ENCODE peak calls at places on chromosomes 12 and 14, in seven cellular contexts. G, A, F, W, M, E and Q are unnamed samples.

GRCh38 chr12:111248981-111249380 is 119.9 kb downstream of the PHETA1 start:
- DNase-seq in A (no peak), G (no peak), M (no peak), E (peak; percentile 21), F (no peak), W (no peak), Q (no peak)

GRCh38 chr14:50308363-50308762 is 3.7 kb downstream of the L2HGDH start:
- DNase-seq in E (no peak), A (no peak), F (no peak), W (no peak), M (no peak), G (no peak), Q (no peak)

GRCh38 chr14:88695873-88696272 is 96.9 kb downstream of the EML5 start:
- DNase-seq in A (no peak), F (no peak), E (peak; percentile 2), W (no peak), G (no peak), M (no peak), Q (no peak)

GRCh38 chr12:15963271-15963670 is 52.1 kb downstream of the DERA start:
- DNase-seq in G (no peak), W (no peak), E (no peak), A (no peak), F (no peak), M (no peak), Q (no peak)

GRCh38 chr12:19095869-19096480 is 33.6 kb upstream of the PLEKHA5 start:
- DNase-seq in F (no peak), G (no peak), M (no peak), A (no peak), E (peak; percentile 36), W (peak; percentile 40), Q (no peak)

GRCh38 chr12:109467978-109468676 is 9.0 kb downstream of the KCTD10 start:
- DNase-seq in A (no peak), G (no peak), M (peak; percentile 66), F (no peak), W (no peak), E (peak; percentile 36), Q (no peak)

GRCh38 chr14:40336846-40337245 is 904.6 kb upstream of the FBXO33 start:
- DNase-seq in M (no peak), E (no peak), F (no peak), G (no peak), W (no peak), A (no peak), Q (no peak)

GRCh38 chr14:101495827-101496778 is 65.2 kb upstream of the DIO3 start:
- DNase-seq in A (no peak), F (peak; percentile 24), E (no peak), W (no peak), G (peak; percentile 20), M (peak; percentile 30), Q (peak; percentile 4)

GRCh38 chr12:26056335-26056734 is 68.5 kb downstream of the BHLHE41 start:
- DNase-seq in E (no peak), M (no peak), G (peak; percentile 61), W (peak; percentile 53), A (no peak), F (no peak), Q (no peak)

GRCh38 chr14:56949828-56950227 is 139.5 kb upstream of the OTX2 start:
- DNase-seq in W (no peak), E (no peak), M (no peak), F (no peak), A (no peak), G (no peak), Q (no peak)

GRCh38 chr12:109433618-109434017 is 43.5 kb downstream of the KCTD10 start:
- DNase-seq in E (no peak), M (no peak), F (no peak), A (peak; percentile 27), G (no peak), W (no peak), Q (peak; percentile 28)

GRCh38 chr14:79278286-79278797 is 933.0 kb downstream of the DIO2 start:
- DNase-seq in F (no peak), A (no peak), W (no peak), G (no peak), M (no peak), E (no peak), Q (no peak)

GRCh38 chr14:96040836-96041371 is 1.7 kb downstream of the C14orf132 start:
- DNase-seq in G (no peak), M (no peak), W (no peak), A (no peak), F (no peak), E (no peak), Q (no peak)

GRCh38 chr14:68791078-68791983 is 1.5 kb downstream of the ZFP36L1 start:
- DNase-seq in M (no peak), W (no peak), G (peak; percentile 27), E (peak; percentile 54), A (peak; percentile 76), F (no peak), Q (no peak)

DNA sequence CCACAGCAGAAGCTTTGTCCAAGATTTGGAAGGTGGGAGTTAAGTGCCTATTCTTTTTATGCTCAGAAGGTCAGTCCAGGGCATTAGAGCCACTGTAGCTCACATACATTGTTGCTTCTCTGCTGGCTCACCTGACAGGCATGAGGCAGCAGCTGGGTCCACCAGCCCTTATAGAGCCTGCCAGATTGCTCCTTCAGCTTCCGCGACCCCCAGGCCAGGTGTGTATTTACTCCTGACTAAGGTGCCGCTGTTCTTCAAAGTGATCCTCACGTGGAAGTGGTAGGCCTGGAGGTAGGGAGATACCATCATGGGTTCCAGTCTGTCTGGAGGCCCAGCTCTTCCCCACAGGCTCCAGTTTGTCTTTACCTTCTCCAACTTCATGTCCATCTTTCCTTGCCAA is 17.5 kb upstream of the CPM start:
- DNase-seq in F (no peak), A (no peak), W (no peak), G (no peak), M (no peak), E (no peak), Q (no peak)
- H3K27ac ChIP-seq in F (no peak overlapping the region), A (no peak overlapping the region), W (no peak overlapping the region), G (no peak overlapping the region), M (no peak overlapping the region), E (no peak overlapping the region), Q (no peak overlapping the region)

GRCh38 chr14:73710737-73711136 is 3.4 kb downstream of the PNMA1 start:
- DNase-seq in W (no peak), G (no peak), A (no peak), E (no peak), M (no peak), F (no peak), Q (no peak)
- TF ChIP-seq CTCF in W (peak; percentile 15), G (no peak), A (no peak), E (no peak), M (no peak), F (no peak), Q (no peak)

GRCh38 chr14:98183556-98183955 is 1088.4 kb downstream of the BCL11B start:
- DNase-seq in E (no peak), A (no peak), W (no peak), M (no peak), F (no peak), G (no peak), Q (no peak)

GRCh38 chr14:98186140-98186539 is 1085.9 kb downstream of the BCL11B start:
- DNase-seq in W (no peak), F (no peak), G (no peak), M (no peak), E (no peak), A (no peak), Q (no peak)

GRCh38 chr14:98184467-98184866 is 1087.5 kb downstream of the BCL11B start:
- DNase-seq in E (no peak), M (no peak), W (no peak), G (no peak), F (no peak), A (no peak), Q (no peak)

GRCh38 chr14:98187302-98187701 is 1084.7 kb downstream of the BCL11B start:
- DNase-seq in G (no peak), A (no peak), F (no peak), W (no peak), E (no peak), M (no peak), Q (no peak)

DNA sequence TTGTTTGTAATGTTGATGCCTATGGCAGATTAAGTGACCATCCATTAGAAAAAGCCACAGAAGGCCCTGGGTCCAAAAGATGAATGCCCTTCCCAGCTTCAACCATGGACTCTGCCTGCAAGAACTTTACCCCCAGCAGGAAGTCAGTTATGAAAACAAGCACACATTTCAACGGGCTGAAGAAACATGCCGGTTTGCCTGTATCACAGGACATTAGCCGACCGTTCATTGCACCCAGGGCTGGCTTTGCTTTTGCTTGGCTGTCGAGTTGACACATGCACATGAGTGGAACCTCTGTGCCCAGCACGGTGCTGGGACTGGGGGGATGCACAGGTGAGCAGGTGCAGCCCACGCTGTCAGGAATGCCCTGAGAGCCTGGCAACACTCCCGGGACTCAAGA is 1087.0 kb downstream of the BCL11B start:
- DNase-seq in M (no peak), W (no peak), F (no peak), G (no peak), A (no peak), E (no peak), Q (no peak)
- H3K27ac ChIP-seq in M (no peak overlapping the region), W (no peak overlapping the region), F (no peak overlapping the region), G (no peak overlapping the region), A (no peak overlapping the region), E (no peak overlapping the region), Q (no peak overlapping the region)

GRCh38 chr12:94754653-94755052 is 104.3 kb upstream of the TMCC3 start:
- DNase-seq in A (no peak), W (no peak), M (no peak), F (no peak), E (no peak), G (no peak), Q (no peak)
- TF ChIP-seq CTCF in A (no peak), W (peak; percentile 45), M (peak; percentile 17), F (no peak), E (peak; percentile 44), G (no peak), Q (peak; percentile 43)

GRCh38 chr12:124686885-124687694 is 119.7 kb upstream of the NCOR2 start:
- DNase-seq in F (no peak), W (no peak), A (no peak), M (no peak), E (no peak), G (no peak), Q (no peak)

GRCh38 chr12:124687695-124688301 is 120.4 kb upstream of the NCOR2 start:
- DNase-seq in E (peak; percentile 74), M (no peak), A (peak; percentile 53), F (no peak), W (no peak), G (no peak), Q (peak; percentile 56)

GRCh38 chr12:124686001-124686884 is 118.8 kb upstream of the NCOR2 start:
- DNase-seq in E (peak; percentile 53), F (no peak), W (peak; percentile 54), G (no peak), A (no peak), M (no peak), Q (no peak)

GRCh38 chr12:124689585-124689984 is 122.2 kb upstream of the NCOR2 start:
- DNase-seq in W (no peak), G (no peak), A (no peak), E (no peak), M (no peak), F (no peak), Q (no peak)

GRCh38 chr12:124688356-124688992 is 121.1 kb upstream of the NCOR2 start:
- DNase-seq in F (no peak), G (no peak), E (peak; percentile 26), A (no peak), M (no peak), W (no peak), Q (no peak)
- H3K27ac ChIP-seq in F (no peak overlapping the region), G (peak overlapping the region; percentile 70), E (no peak overlapping the region), A (no peak overlapping the region), M (peak overlapping the region; percentile 36), W (no peak overlapping the region), Q (peak overlapping the region; percentile 93)